ENCODE peak calls at places on chromosome 13, in four cellular contexts. W, E, M and X are unnamed samples.

GRCh38 chr13:49308977-49309408 is 61.3 kb downstream of the CDADC1 start:
- DNase-seq in W (no peak), E (no peak), M (no peak), X (no peak)

GRCh38 chr13:38226496-38226895 is 123.2 kb upstream of the UFM1 start:
- DNase-seq in W (no peak), E (no peak), M (no peak), X (no peak)

GRCh38 chr13:101529419-101529818 is 76.9 kb downstream of the ITGBL1 start:
- DNase-seq in W (no peak), E (no peak), M (peak), X (no peak)

GRCh38 chr13:94464771-94465170 is 14.7 kb downstream of the DCT start:
- DNase-seq in W (no peak), E (no peak), M (no peak), X (no peak)

GRCh38 chr13:42170029-42170428 is 101.9 kb upstream of the AKAP11 start:
- DNase-seq in W (no peak), E (no peak), M (no peak), X (no peak)

GRCh38 chr13:64723735-64724134 is 2506.4 kb downstream of the PCDH9 start:
- DNase-seq in W (no peak), E (no peak), M (no peak), X (no peak)

GRCh38 chr13:44331912-44332840 is 41.4 kb upstream of the SERP2 start:
- DNase-seq in W (peak), E (no peak), M (no peak), X (no peak)

GRCh38 chr13:109401307-109401706 is 385.1 kb downstream of the IRS2 start:
- DNase-seq in W (no peak), E (no peak), M (no peak), X (no peak)

GRCh38 chr13:50419896-50420295 is 404.7 kb downstream of the KCNRG start:
- DNase-seq in W (peak), E (no peak), M (no peak), X (no peak)

GRCh38 chr13:30053904-30054303 is 203.5 kb upstream of the UBL3 start:
- DNase-seq in W (no peak), E (no peak), M (no peak), X (no peak)

GRCh38 chr13:98033277-98034247 is 80.1 kb downstream of the IPO5 start:
- DNase-seq in W (peak), E (no peak), M (no peak), X (no peak)

GRCh38 chr13:20190481-20191310 is 2.0 kb downstream of the GJB2 start:
- DNase-seq in W (no peak), E (no peak), M (no peak), X (no peak)

GRCh38 chr13:49580980-49581680 is 4.2 kb downstream of the RCBTB1 start:
- DNase-seq in W (no peak), E (no peak), M (no peak), X (no peak)

GRCh38 chr13:110047511-110047910 is 259.4 kb downstream of the COL4A1 start:
- DNase-seq in W (peak), E (no peak), M (no peak), X (no peak)

GRCh38 chr13:52164989-52165388 is 5.6 kb upstream of the NEK3 start:
- DNase-seq in W (peak), E (no peak), M (no peak), X (no peak)

GRCh38 chr13:52650731-52651130 is 1.9 kb upstream of the SUGT1 start:
- DNase-seq in W (no peak), E (no peak), M (no peak), X (no peak)

GRCh38 chr13:51323824-51324511 is 15.5 kb upstream of the SERPINE3 start:
- DNase-seq in W (peak), E (no peak), M (no peak), X (no peak)

GRCh38 chr13:46173656-46174055 is 8.3 kb downstream of the LCP1 start:
- DNase-seq in W (no peak), E (no peak), M (peak), X (no peak)

GRCh38 chr13:28819748-28820098 is 416 bp upstream of the MTUS2 start:
- DNase-seq in W (no peak), E (peak), M (peak), X (no peak)

GRCh38 chr13:59409211-59409610 is 754.5 kb downstream of the DIAPH3 start:
- DNase-seq in W (peak), E (no peak), M (no peak), X (no peak)

GRCh38 chr13:99821741-99822140 is 149.8 kb downstream of the ZIC5 start:
- DNase-seq in W (no peak), E (no peak), M (no peak), X (no peak)

GRCh38 chr13:23578411-23579071 is 8.3 kb downstream of the TNFRSF19 start:
- DNase-seq in W (no peak), E (peak), M (peak), X (peak)

GRCh38 chr13:51626749-51627148 is 42.5 kb downstream of the WDFY2 start:
- DNase-seq in W (peak), E (no peak), M (no peak), X (no peak)

GRCh38 chr13:29845440-29846056 is 4.9 kb downstream of the UBL3 start:
- DNase-seq in W (peak), E (no peak), M (no peak), X (no peak)

GRCh38 chr13:30107126-30107525 is 200.2 kb downstream of the KATNAL1 start:
- DNase-seq in W (peak), E (no peak), M (no peak), X (no peak)

GRCh38 chr13:93425411-93425810 is 198.8 kb downstream of the GPC6 start:
- DNase-seq in W (no peak), E (no peak), M (no peak), X (no peak)

GRCh38 chr13:48403151-48403631 is 9.7 kb downstream of the LPAR6 start:
- DNase-seq in W (no peak), E (peak), M (peak), X (no peak)

GRCh38 chr13:24254151-24254810 is 55.1 kb upstream of the C1QTNF9 start:
- DNase-seq in W (no peak), E (no peak), M (peak), X (peak)

GRCh38 chr13:96690998-96691397 is 303.3 kb downstream of the OXGR1 start:
- DNase-seq in W (no peak), E (no peak), M (no peak), X (no peak)

GRCh38 chr13:91347996-91348905 is 764 bp downstream of the MIR17HG start:
- DNase-seq in W (no peak), E (peak), M (peak), X (no peak)

GRCh38 chr13:98307744-98308524 is 130.9 kb upstream of the RNF113B start:
- DNase-seq in W (no peak), E (no peak), M (no peak), X (no peak)

GRCh38 chr13:22265563-22265962 is 594.7 kb downstream of the FGF9 start:
- DNase-seq in W (no peak), E (no peak), M (no peak), X (no peak)